ENCODE peak calls at places on chromosomes 7 and 10, in six cellular contexts. H is GM12878, N is HCT116, I is HepG2, X is K562, D is H1. L is an unnamed sample.

GRCh38 chr7:6571160-6571779 is 6.0 kb upstream of the ZDHHC4 start:
- DNase-seq in H (no peak), N (no peak), I (peak), X (no peak), D (no peak), L (no peak)

GRCh38 chr10:94251568-94251967 is 111.2 kb downstream of the NOC3L start:
- DNase-seq in H (no peak), N (no peak), I (no peak), X (no peak), D (no peak), L (no peak)

GRCh38 chr10:37685741-37686683 is 171.4 kb downstream of the ZNF248 start:
- DNase-seq in H (no peak), N (no peak), I (no peak), X (no peak), D (no peak), L (no peak)

GRCh38 chr10:42475168-42476098 is 162.9 kb downstream of the ZNF33B start:
- DNase-seq in H (no peak), N (peak), I (peak), X (peak), D (no peak), L (no peak)

GRCh38 chr7:65798111-65799075 is 74.5 kb upstream of the VKORC1L1 start:
- DNase-seq in H (peak), N (no peak), I (no peak), X (no peak), D (no peak), L (no peak)

GRCh38 chr10:30818010-30818660 is 188.6 kb upstream of the LYZL2 start:
- DNase-seq in H (no peak), N (no peak), I (no peak), X (peak), D (no peak), L (no peak)

GRCh38 chr10:43045631-43046287 is 31.1 kb upstream of the RET start:
- DNase-seq in H (no peak), N (no peak), I (no peak), X (no peak), D (no peak), L (no peak)

GRCh38 chr10:97861351-97861750 is 11.7 kb downstream of the GOLGA7B start:
- DNase-seq in H (no peak), N (no peak), I (no peak), X (no peak), D (no peak), L (no peak)

GRCh38 chr10:72297281-72297967 is 23.7 kb downstream of the DDIT4 start:
- DNase-seq in H (peak), N (no peak), I (no peak), X (peak), D (no peak), L (no peak)

GRCh38 chr10:79358811-79359210 is 11.5 kb downstream of the PPIF start:
- DNase-seq in H (no peak), N (no peak), I (peak), X (no peak), D (no peak), L (no peak)

GRCh38 chr7:6139189-6139996 is 108.2 kb downstream of the ANKRD61 start:
- DNase-seq in H (no peak), N (no peak), I (no peak), X (no peak), D (no peak), L (no peak)

GRCh38 chr10:29691564-29692064 is 56.8 kb upstream of the SVIL start:
- DNase-seq in H (no peak), N (no peak), I (no peak), X (no peak), D (no peak), L (no peak)

GRCh38 chr7:23418046-23418445 is 52.2 kb downstream of the IGF2BP3 start:
- DNase-seq in H (no peak), N (no peak), I (no peak), X (peak), D (no peak), L (no peak)

GRCh38 chr10:6346621-6347020 is 143.9 kb downstream of the PFKFB3 start:
- DNase-seq in H (no peak), N (no peak), I (no peak), X (no peak), D (no peak), L (no peak)

GRCh38 chr10:45592432-45592831 is 80.1 kb downstream of the ZFAND4 start:
- DNase-seq in H (no peak), N (no peak), I (no peak), X (no peak), D (no peak), L (no peak)

GRCh38 chr10:125510998-125511397 is 172.0 kb downstream of the TEX36 start:
- DNase-seq in H (no peak), N (no peak), I (no peak), X (no peak), D (no peak), L (no peak)

GRCh38 chr10:97498841-97499560 is at the start of gene UBTD1:
- DNase-seq in H (no peak), N (no peak), I (peak), X (peak), D (no peak), L (no peak)

GRCh38 chr7:107643407-107643806 is 17.2 kb upstream of the SLC26A4 start:
- DNase-seq in H (no peak), N (peak), I (no peak), X (no peak), D (no peak), L (no peak)

GRCh38 chr10:108095932-108096925 is 931.7 kb upstream of the SORCS1 start:
- DNase-seq in H (no peak), N (no peak), I (no peak), X (no peak), D (no peak), L (no peak)

GRCh38 chr7:131105803-131106680 is 221.6 kb upstream of the MKLN1 start:
- DNase-seq in H (no peak), N (no peak), I (peak), X (peak), D (no peak), L (no peak)

GRCh38 chr10:78992333-78992732 is 76.4 kb upstream of the ZMIZ1 start:
- DNase-seq in H (no peak), N (no peak), I (no peak), X (no peak), D (no peak), L (no peak)

GRCh38 chr7:38105874-38106483 is 72.1 kb upstream of the STARD3NL start:
- DNase-seq in H (no peak), N (peak), I (peak), X (peak), D (no peak), L (peak)

GRCh38 chr7:34718867-34719266 is 60.8 kb downstream of the NPSR1 start:
- DNase-seq in H (no peak), N (no peak), I (no peak), X (no peak), D (no peak), L (no peak)

GRCh38 chr7:128872394-128872824 is 9.8 kb downstream of the ATP6V1F start:
- DNase-seq in H (no peak), N (no peak), I (no peak), X (peak), D (no peak), L (no peak)

GRCh38 chr7:115135111-115135510 is 213.2 kb downstream of the MDFIC start:
- DNase-seq in H (no peak), N (no peak), I (no peak), X (no peak), D (no peak), L (no peak)

GRCh38 chr7:74029991-74030415 is 2.0 kb downstream of the ELN start:
- DNase-seq in H (no peak), N (no peak), I (no peak), X (no peak), D (no peak), L (no peak)

GRCh38 chr7:139731802-139732470 is 45.9 kb downstream of the HIPK2 start:
- DNase-seq in H (no peak), N (peak), I (peak), X (no peak), D (no peak), L (no peak)

GRCh38 chr7:286278-286677 is 3.7 kb upstream of the FOXL3 start:
- DNase-seq in H (no peak), N (no peak), I (no peak), X (no peak), D (no peak), L (no peak)

GRCh38 chr10:77782328-77783061 is 144.1 kb downstream of the DLG5 start:
- DNase-seq in H (no peak), N (no peak), I (no peak), X (no peak), D (no peak), L (no peak)

GRCh38 chr10:31808258-31809218 is 120.1 kb downstream of the ARHGAP12 start:
- DNase-seq in H (peak), N (peak), I (peak), X (peak), D (no peak), L (no peak)

GRCh38 chr10:77603529-77603927 is 34.1 kb downstream of the KCNMA1 start:
- DNase-seq in H (no peak), N (no peak), I (no peak), X (no peak), D (no peak), L (no peak)

GRCh38 chr10:33094263-33095051 is 136.4 kb upstream of the ITGB1 start:
- DNase-seq in H (no peak), N (no peak), I (no peak), X (no peak), D (no peak), L (no peak)

GRCh38 chr7:27897001-27897400 is 157.0 kb downstream of the TAX1BP1 start:
- DNase-seq in H (no peak), N (no peak), I (no peak), X (no peak), D (no peak), L (no peak)

GRCh38 chr10:77494789-77495541 is 142.6 kb downstream of the KCNMA1 start:
- DNase-seq in H (no peak), N (no peak), I (no peak), X (no peak), D (no peak), L (no peak)

GRCh38 chr10:34746094-34746493 is 69.0 kb downstream of the PARD3 start:
- DNase-seq in H (no peak), N (peak), I (peak), X (no peak), D (no peak), L (no peak)

GRCh38 chr10:86152354-86152753 is 214.2 kb downstream of the GRID1 start:
- DNase-seq in H (no peak), N (no peak), I (no peak), X (no peak), D (no peak), L (no peak)

GRCh38 chr7:151399305-151399601 is 10.6 kb downstream of the WDR86 start:
- DNase-seq in H (no peak), N (no peak), I (no peak), X (no peak), D (no peak), L (no peak)

GRCh38 chr7:14133752-14134151 is 144.3 kb upstream of the ETV1 start:
- DNase-seq in H (no peak), N (no peak), I (no peak), X (no peak), D (no peak), L (no peak)

DNA sequence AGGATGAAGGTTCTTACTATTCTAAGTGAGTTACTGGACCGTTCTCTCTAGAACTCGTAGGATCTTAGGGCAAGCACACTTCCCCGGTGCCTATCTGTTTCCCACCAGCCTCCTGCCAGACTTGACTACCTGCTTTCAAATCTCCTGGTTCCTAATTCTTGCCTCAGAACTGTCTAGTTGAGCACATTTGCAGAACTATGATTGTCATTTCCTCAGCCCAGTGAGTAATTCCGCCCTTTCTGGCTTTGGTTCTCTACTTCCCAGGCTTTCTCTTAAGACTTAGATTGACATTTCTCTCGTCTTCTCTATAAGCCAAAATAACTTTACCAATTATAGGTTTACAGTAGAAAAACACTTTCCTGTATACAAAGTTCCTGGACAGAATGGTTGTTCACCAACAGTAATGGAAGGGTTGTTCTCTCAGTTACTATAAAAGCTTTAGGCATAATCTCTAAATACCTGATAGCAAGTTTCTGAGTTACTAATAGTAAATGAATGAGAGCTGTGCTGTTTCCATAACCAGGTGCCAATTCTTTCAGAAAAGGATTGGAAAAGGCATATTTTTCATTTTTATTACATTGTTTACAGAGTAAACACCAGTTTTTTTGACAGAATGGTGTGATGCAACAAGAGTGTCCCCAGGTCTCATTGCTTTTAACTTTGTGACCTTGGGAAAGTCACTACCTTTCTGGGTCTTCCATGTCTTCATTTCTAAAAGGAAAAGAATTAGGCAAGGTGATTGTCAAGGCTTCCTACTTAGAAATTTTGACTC is 41.1 kb downstream of the PLEKHA8 start:
- DNase-seq in H (no peak), N (no peak), I (no peak), X (no peak), D (no peak), L (no peak)
- TF ChIP-seq YY1 in H (no peak), N (no peak), I (no peak), X (no peak), D (no peak), L (no peak)

GRCh38 chr7:157239571-157240270 is 97.1 kb upstream of the DNAJB6 start:
- DNase-seq in H (no peak), N (no peak), I (no peak), X (no peak), D (no peak), L (no peak)
- H3K9ac ChIP-seq in H (no peak), N (no peak), I (no peak), X (no peak), D (no peak), L (no peak)

DNA sequence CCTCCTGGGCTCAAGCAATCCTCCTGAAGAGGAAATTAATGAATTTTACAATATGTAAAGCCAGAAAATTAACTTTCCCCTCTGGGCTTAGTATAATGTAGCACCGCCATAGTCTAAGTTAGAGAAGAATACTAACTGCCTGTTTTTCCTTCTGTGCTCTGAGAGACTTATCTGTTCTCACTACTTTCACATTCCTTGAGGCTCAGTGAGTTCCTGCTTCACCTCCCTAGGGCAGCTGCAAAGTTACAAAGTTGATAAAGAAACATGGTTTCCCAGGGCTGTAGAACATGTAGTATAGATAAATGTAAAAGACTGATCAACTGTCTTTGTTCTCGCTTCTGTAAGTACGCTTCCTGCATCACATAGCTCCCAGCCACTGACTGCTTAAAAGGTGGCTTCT is 16.0 kb upstream of the OLAH start:
- DNase-seq in H (no peak), N (no peak), I (no peak), X (no peak), D (no peak), L (no peak)
- TF ChIP-seq ZNF274 in H (no peak), N (no peak), I (no peak), X (no peak), D (no peak), L (no peak)

DNA sequence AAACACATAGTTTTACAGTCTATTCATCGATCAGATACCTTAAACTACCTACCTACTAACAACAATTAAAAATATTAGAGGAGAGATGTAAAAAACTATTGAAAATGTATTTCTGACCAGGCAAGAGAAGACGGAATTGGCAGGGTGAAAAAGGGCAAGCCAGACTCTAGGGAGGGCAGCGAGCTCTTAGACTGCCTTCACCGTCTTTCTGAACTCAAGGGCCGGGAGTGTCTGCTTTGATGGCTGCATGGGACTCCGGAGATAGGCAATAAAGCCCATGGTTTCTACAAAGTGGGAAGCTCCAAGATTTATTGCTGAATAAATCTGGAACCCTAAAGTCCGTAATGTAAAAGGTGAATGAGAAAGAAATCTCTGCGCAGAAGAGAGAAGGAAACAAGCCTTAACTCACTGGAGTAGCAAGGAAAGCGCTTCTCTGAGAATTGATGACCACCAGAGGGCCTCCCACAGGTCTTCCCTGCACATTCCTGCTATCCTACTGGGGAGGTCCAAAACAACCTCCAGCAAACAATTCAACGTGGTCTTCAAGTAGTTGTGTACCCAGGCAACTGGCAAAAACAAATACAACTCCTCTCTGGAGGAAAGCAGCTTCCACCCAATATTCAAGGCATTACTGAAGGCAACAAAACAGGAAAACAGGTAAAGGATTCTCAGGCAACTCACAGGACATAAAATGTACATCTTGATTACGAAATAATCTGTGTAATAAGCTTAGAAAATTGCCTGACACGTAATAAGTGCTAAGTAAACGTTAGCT is 181.3 kb downstream of the SDK1 start:
- DNase-seq in H (no peak), N (peak), I (peak), X (no peak), D (peak), L (peak)
- TF ChIP-seq YY1 in H (no peak), N (no peak), I (no peak), X (no peak), D (no peak), L (no peak)

DNA sequence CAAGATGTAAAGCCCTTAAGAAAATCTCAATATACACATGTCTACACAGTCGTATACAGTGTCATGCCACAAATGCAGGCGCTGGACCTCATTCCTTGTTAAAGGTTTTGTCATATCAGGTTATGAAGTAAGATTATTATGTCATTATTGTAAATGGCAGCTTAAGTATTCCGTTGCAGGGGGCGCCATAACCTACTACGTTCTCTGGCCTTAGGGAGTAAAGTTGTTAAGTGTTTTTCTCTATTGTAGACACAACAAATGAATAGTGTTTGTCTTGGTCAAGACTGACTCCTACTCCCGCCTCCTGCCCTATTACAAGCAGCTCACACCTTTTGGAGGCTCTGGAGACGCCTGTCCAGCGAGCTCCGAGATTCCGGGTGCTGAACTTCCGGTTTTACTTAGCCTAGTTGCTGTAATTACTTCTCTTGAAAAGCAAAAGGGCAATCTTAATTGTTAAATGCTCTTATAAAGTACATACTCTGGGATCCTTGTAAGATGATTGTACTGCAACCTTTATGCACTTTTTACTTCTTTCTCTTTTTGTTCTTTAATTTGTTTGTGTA is 984 bp downstream of the GATAD1 start:
- DNase-seq in H (peak), N (peak), I (peak), X (peak), D (no peak), L (no peak)
- H3K9ac ChIP-seq in H (peak), N (peak), I (peak), X (peak), D (no peak), L (peak)

GRCh38 chr10:21523557-21524008 is 1.9 kb downstream of the SKIDA1 start:
- DNase-seq in H (no peak), N (no peak), I (peak), X (no peak), D (no peak), L (no peak)
- TF ChIP-seq ZNF274 in H (no peak), N (no peak), I (no peak), X (no peak), D (no peak), L (no peak)

DNA sequence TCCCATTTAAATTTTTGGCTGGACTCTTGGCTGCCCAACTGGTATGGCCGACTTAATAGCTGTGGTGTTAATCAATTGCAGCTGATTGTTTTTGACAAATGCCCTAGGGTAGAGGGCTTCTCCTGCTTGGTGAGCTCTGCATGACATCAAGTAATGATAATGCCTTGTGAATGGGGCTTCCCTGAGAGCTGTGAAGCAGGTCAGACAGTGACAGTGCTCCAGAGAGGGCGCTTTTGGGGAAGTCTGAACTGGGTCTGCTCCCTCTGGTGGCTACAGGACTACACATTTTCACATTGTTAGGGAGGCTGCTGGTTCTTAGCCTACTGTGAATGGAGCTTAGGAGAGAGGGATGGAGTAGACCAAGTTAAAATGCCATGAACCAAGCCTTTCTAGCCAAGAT is 98.8 kb downstream of the SDK1 start:
- DNase-seq in H (no peak), N (peak), I (peak), X (no peak), D (peak), L (peak)
- TF ChIP-seq YY1 in H (no peak), N (no peak), I (no peak), X (no peak), D (peak), L (no peak)